ENCODE peak calls at places on chromosomes 4 and X, in ten cellular contexts. One of them, this sample, is unnamed.

GRCh38 chr4:102493794-102494193 is 7.4 kb upstream of the NFKB1 start:
- DNase-seq in sciatic nerve: no peak
- DNase-seq in HT-29: no peak
- DNase-seq in B cell: no peak
- DNase-seq in HuH-7.5: no peak
- DNase-seq in CD8-positive, alpha-beta memory T cell: no peak
- DNase-seq in tibial artery: no peak
- DNase-seq in activated CD4-positive, alpha-beta T cell treated with anti-CD3 and anti-CD28 coated beads for 4 hours: no peak
- DNase-seq in dorsolateral prefrontal cortex: no peak
- DNase-seq in EH: no peak
- DNase-seq in this sample: no peak

GRCh38 chr4:165439981-165440380 is 61.2 kb downstream of the CPE start:
- DNase-seq in HT-29: no peak
- DNase-seq in CD8-positive, alpha-beta memory T cell: no peak
- DNase-seq in EH: no peak
- DNase-seq in B cell: no peak
- DNase-seq in sciatic nerve: no peak
- DNase-seq in dorsolateral prefrontal cortex: no peak
- DNase-seq in HuH-7.5: no peak
- DNase-seq in tibial artery: no peak
- DNase-seq in activated CD4-positive, alpha-beta T cell treated with anti-CD3 and anti-CD28 coated beads for 4 hours: no peak
- DNase-seq in this sample: no peak

GRCh38 chrX:15158736-15159406 is 111.0 kb downstream of the ASB9 start:
- DNase-seq in HuH-7.5: no peak
- DNase-seq in EH: no peak
- DNase-seq in B cell: no peak
- DNase-seq in activated CD4-positive, alpha-beta T cell treated with anti-CD3 and anti-CD28 coated beads for 4 hours: peak
- DNase-seq in dorsolateral prefrontal cortex: no peak
- DNase-seq in HT-29: no peak
- DNase-seq in tibial artery: no peak
- DNase-seq in CD8-positive, alpha-beta memory T cell: no peak
- DNase-seq in sciatic nerve: no peak
- DNase-seq in this sample: no peak

GRCh38 chr4:77560170-77560569 is 45.5 kb upstream of the CXCL13 start:
- DNase-seq in EH: no peak
- DNase-seq in B cell: no peak
- DNase-seq in dorsolateral prefrontal cortex: no peak
- DNase-seq in sciatic nerve: no peak
- DNase-seq in activated CD4-positive, alpha-beta T cell treated with anti-CD3 and anti-CD28 coated beads for 4 hours: no peak
- DNase-seq in tibial artery: no peak
- DNase-seq in CD8-positive, alpha-beta memory T cell: no peak
- DNase-seq in HT-29: no peak
- DNase-seq in HuH-7.5: no peak
- DNase-seq in this sample: no peak

GRCh38 chr4:56261027-56261426 is 126.3 kb downstream of the AASDH start:
- DNase-seq in activated CD4-positive, alpha-beta T cell treated with anti-CD3 and anti-CD28 coated beads for 4 hours: peak
- DNase-seq in B cell: no peak
- DNase-seq in HuH-7.5: no peak
- DNase-seq in tibial artery: no peak
- DNase-seq in sciatic nerve: no peak
- DNase-seq in CD8-positive, alpha-beta memory T cell: no peak
- DNase-seq in HT-29: no peak
- DNase-seq in EH: no peak
- DNase-seq in dorsolateral prefrontal cortex: no peak
- DNase-seq in this sample: no peak

GRCh38 chrX:9467751-9468150 is 2.9 kb downstream of the TBL1X start:
- DNase-seq in B cell: no peak
- DNase-seq in HuH-7.5: no peak
- DNase-seq in HT-29: no peak
- DNase-seq in CD8-positive, alpha-beta memory T cell: no peak
- DNase-seq in dorsolateral prefrontal cortex: no peak
- DNase-seq in EH: no peak
- DNase-seq in tibial artery: no peak
- DNase-seq in activated CD4-positive, alpha-beta T cell treated with anti-CD3 and anti-CD28 coated beads for 4 hours: no peak
- DNase-seq in sciatic nerve: no peak
- DNase-seq in this sample: no peak

GRCh38 chr4:5712931-5713330 is 1.9 kb downstream of the EVC start:
- DNase-seq in HT-29: no peak
- DNase-seq in tibial artery: no peak
- DNase-seq in EH: no peak
- DNase-seq in B cell: no peak
- DNase-seq in sciatic nerve: no peak
- DNase-seq in HuH-7.5: no peak
- DNase-seq in CD8-positive, alpha-beta memory T cell: no peak
- DNase-seq in dorsolateral prefrontal cortex: no peak
- DNase-seq in activated CD4-positive, alpha-beta T cell treated with anti-CD3 and anti-CD28 coated beads for 4 hours: no peak
- DNase-seq in this sample: no peak

GRCh38 chr4:57270350-57270749 is 160.2 kb upstream of the IGFBP7 start:
- DNase-seq in tibial artery: no peak
- DNase-seq in activated CD4-positive, alpha-beta T cell treated with anti-CD3 and anti-CD28 coated beads for 4 hours: no peak
- DNase-seq in B cell: no peak
- DNase-seq in dorsolateral prefrontal cortex: no peak
- DNase-seq in sciatic nerve: no peak
- DNase-seq in EH: no peak
- DNase-seq in HuH-7.5: no peak
- DNase-seq in CD8-positive, alpha-beta memory T cell: no peak
- DNase-seq in HT-29: no peak
- DNase-seq in this sample: no peak

GRCh38 chrX:11341274-11342256 is 48.4 kb downstream of the AMELX start:
- DNase-seq in tibial artery: peak
- DNase-seq in HT-29: peak
- DNase-seq in dorsolateral prefrontal cortex: no peak
- DNase-seq in HuH-7.5: no peak
- DNase-seq in EH: peak
- DNase-seq in CD8-positive, alpha-beta memory T cell: no peak
- DNase-seq in activated CD4-positive, alpha-beta T cell treated with anti-CD3 and anti-CD28 coated beads for 4 hours: peak
- DNase-seq in sciatic nerve: peak
- DNase-seq in B cell: peak
- DNase-seq in this sample: no peak

GRCh38 chr4:182854466-182854865 is 62.7 kb downstream of the DCTD start:
- DNase-seq in tibial artery: no peak
- DNase-seq in activated CD4-positive, alpha-beta T cell treated with anti-CD3 and anti-CD28 coated beads for 4 hours: no peak
- DNase-seq in HuH-7.5: no peak
- DNase-seq in sciatic nerve: no peak
- DNase-seq in HT-29: no peak
- DNase-seq in EH: no peak
- DNase-seq in dorsolateral prefrontal cortex: no peak
- DNase-seq in CD8-positive, alpha-beta memory T cell: no peak
- DNase-seq in B cell: no peak
- DNase-seq in this sample: no peak

GRCh38 chr4:98661356-98662054 is 3.1 kb upstream of the TSPAN5 start:
- DNase-seq in CD8-positive, alpha-beta memory T cell: no peak
- DNase-seq in B cell: no peak
- DNase-seq in sciatic nerve: no peak
- DNase-seq in dorsolateral prefrontal cortex: no peak
- DNase-seq in HT-29: peak
- DNase-seq in EH: no peak
- DNase-seq in tibial artery: no peak
- DNase-seq in HuH-7.5: no peak
- DNase-seq in activated CD4-positive, alpha-beta T cell treated with anti-CD3 and anti-CD28 coated beads for 4 hours: no peak
- DNase-seq in this sample: no peak

GRCh38 chr4:61805979-61806378 is 605.9 kb downstream of the ADGRL3 start:
- DNase-seq in dorsolateral prefrontal cortex: no peak
- DNase-seq in tibial artery: no peak
- DNase-seq in sciatic nerve: no peak
- DNase-seq in EH: no peak
- DNase-seq in B cell: no peak
- DNase-seq in HuH-7.5: no peak
- DNase-seq in HT-29: no peak
- DNase-seq in activated CD4-positive, alpha-beta T cell treated with anti-CD3 and anti-CD28 coated beads for 4 hours: no peak
- DNase-seq in CD8-positive, alpha-beta memory T cell: no peak
- DNase-seq in this sample: no peak

GRCh38 chr4:2141022-2141761 is 82.1 kb downstream of the NAT8L start:
- DNase-seq in CD8-positive, alpha-beta memory T cell: no peak
- DNase-seq in B cell: no peak
- DNase-seq in tibial artery: no peak
- DNase-seq in dorsolateral prefrontal cortex: no peak
- DNase-seq in sciatic nerve: no peak
- DNase-seq in HuH-7.5: no peak
- DNase-seq in EH: no peak
- DNase-seq in activated CD4-positive, alpha-beta T cell treated with anti-CD3 and anti-CD28 coated beads for 4 hours: no peak
- DNase-seq in HT-29: no peak
- DNase-seq in this sample: no peak

GRCh38 chrX:7941390-7942042 is 14.3 kb upstream of the PNPLA4 start:
- DNase-seq in tibial artery: no peak
- DNase-seq in CD8-positive, alpha-beta memory T cell: no peak
- DNase-seq in sciatic nerve: no peak
- DNase-seq in activated CD4-positive, alpha-beta T cell treated with anti-CD3 and anti-CD28 coated beads for 4 hours: no peak
- DNase-seq in B cell: peak
- DNase-seq in dorsolateral prefrontal cortex: no peak
- DNase-seq in HuH-7.5: no peak
- DNase-seq in EH: peak
- DNase-seq in HT-29: peak
- DNase-seq in this sample: no peak

GRCh38 chrX:37599735-37600134 is 28.3 kb downstream of the LANCL3 start:
- DNase-seq in tibial artery: no peak
- DNase-seq in B cell: no peak
- DNase-seq in activated CD4-positive, alpha-beta T cell treated with anti-CD3 and anti-CD28 coated beads for 4 hours: no peak
- DNase-seq in sciatic nerve: no peak
- DNase-seq in dorsolateral prefrontal cortex: no peak
- DNase-seq in HuH-7.5: no peak
- DNase-seq in EH: no peak
- DNase-seq in CD8-positive, alpha-beta memory T cell: no peak
- DNase-seq in HT-29: peak
- DNase-seq in this sample: no peak

GRCh38 chr4:40684404-40684803 is 54.7 kb upstream of the RBM47 start:
- DNase-seq in HT-29: no peak
- DNase-seq in B cell: no peak
- DNase-seq in HuH-7.5: no peak
- DNase-seq in CD8-positive, alpha-beta memory T cell: no peak
- DNase-seq in sciatic nerve: no peak
- DNase-seq in EH: no peak
- DNase-seq in tibial artery: no peak
- DNase-seq in dorsolateral prefrontal cortex: no peak
- DNase-seq in activated CD4-positive, alpha-beta T cell treated with anti-CD3 and anti-CD28 coated beads for 4 hours: no peak
- DNase-seq in this sample: no peak

GRCh38 chr4:8162625-8163024 is 4.0 kb upstream of the ABLIM2 start:
- DNase-seq in sciatic nerve: no peak
- DNase-seq in CD8-positive, alpha-beta memory T cell: no peak
- DNase-seq in B cell: peak
- DNase-seq in HuH-7.5: no peak
- DNase-seq in tibial artery: no peak
- DNase-seq in dorsolateral prefrontal cortex: no peak
- DNase-seq in activated CD4-positive, alpha-beta T cell treated with anti-CD3 and anti-CD28 coated beads for 4 hours: no peak
- DNase-seq in EH: no peak
- DNase-seq in HT-29: no peak
- DNase-seq in this sample: no peak

GRCh38 chrX:68286980-68287379 is 146.3 kb downstream of the OPHN1 start:
- DNase-seq in CD8-positive, alpha-beta memory T cell: no peak
- DNase-seq in HT-29: no peak
- DNase-seq in EH: no peak
- DNase-seq in activated CD4-positive, alpha-beta T cell treated with anti-CD3 and anti-CD28 coated beads for 4 hours: no peak
- DNase-seq in B cell: no peak
- DNase-seq in tibial artery: no peak
- DNase-seq in HuH-7.5: no peak
- DNase-seq in dorsolateral prefrontal cortex: no peak
- DNase-seq in sciatic nerve: no peak
- DNase-seq in this sample: no peak

GRCh38 chr4:124060261-124060918 is 652.1 kb downstream of the ANKRD50 start:
- DNase-seq in sciatic nerve: no peak
- DNase-seq in B cell: no peak
- DNase-seq in EH: peak
- DNase-seq in HT-29: peak
- DNase-seq in tibial artery: peak
- DNase-seq in dorsolateral prefrontal cortex: no peak
- DNase-seq in activated CD4-positive, alpha-beta T cell treated with anti-CD3 and anti-CD28 coated beads for 4 hours: no peak
- DNase-seq in CD8-positive, alpha-beta memory T cell: no peak
- DNase-seq in HuH-7.5: no peak
- DNase-seq in this sample: no peak

GRCh38 chrX:15221321-15221720 is 48.6 kb downstream of the ASB9 start:
- DNase-seq in EH: peak
- DNase-seq in activated CD4-positive, alpha-beta T cell treated with anti-CD3 and anti-CD28 coated beads for 4 hours: no peak
- DNase-seq in dorsolateral prefrontal cortex: no peak
- DNase-seq in tibial artery: no peak
- DNase-seq in HuH-7.5: no peak
- DNase-seq in HT-29: no peak
- DNase-seq in CD8-positive, alpha-beta memory T cell: no peak
- DNase-seq in B cell: no peak
- DNase-seq in sciatic nerve: no peak
- DNase-seq in this sample: no peak

GRCh38 chrX:129961180-129962083 is 21.0 kb upstream of the BCORL1 start:
- DNase-seq in activated CD4-positive, alpha-beta T cell treated with anti-CD3 and anti-CD28 coated beads for 4 hours: peak
- DNase-seq in dorsolateral prefrontal cortex: no peak
- DNase-seq in B cell: peak
- DNase-seq in sciatic nerve: peak
- DNase-seq in EH: peak
- DNase-seq in HuH-7.5: peak
- DNase-seq in HT-29: peak
- DNase-seq in CD8-positive, alpha-beta memory T cell: peak
- DNase-seq in tibial artery: no peak
- DNase-seq in this sample: no peak

GRCh38 chr4:70600305-70600704 is 8.2 kb downstream of the AMBN start:
- DNase-seq in CD8-positive, alpha-beta memory T cell: no peak
- DNase-seq in sciatic nerve: no peak
- DNase-seq in B cell: no peak
- DNase-seq in HuH-7.5: no peak
- DNase-seq in dorsolateral prefrontal cortex: no peak
- DNase-seq in tibial artery: no peak
- DNase-seq in EH: no peak
- DNase-seq in activated CD4-positive, alpha-beta T cell treated with anti-CD3 and anti-CD28 coated beads for 4 hours: no peak
- DNase-seq in HT-29: no peak
- DNase-seq in this sample: no peak

GRCh38 chrX:120125444-120125843 is 9.7 kb upstream of the RHOXF1 start:
- DNase-seq in HuH-7.5: no peak
- DNase-seq in tibial artery: no peak
- DNase-seq in sciatic nerve: no peak
- DNase-seq in EH: peak
- DNase-seq in HT-29: no peak
- DNase-seq in activated CD4-positive, alpha-beta T cell treated with anti-CD3 and anti-CD28 coated beads for 4 hours: no peak
- DNase-seq in CD8-positive, alpha-beta memory T cell: no peak
- DNase-seq in dorsolateral prefrontal cortex: no peak
- DNase-seq in B cell: no peak
- DNase-seq in this sample: no peak

GRCh38 chr4:76028242-76028859 is 5.1 kb upstream of the CXCL10 start:
- DNase-seq in HT-29: peak
- DNase-seq in EH: no peak
- DNase-seq in activated CD4-positive, alpha-beta T cell treated with anti-CD3 and anti-CD28 coated beads for 4 hours: peak
- DNase-seq in sciatic nerve: no peak
- DNase-seq in tibial artery: no peak
- DNase-seq in dorsolateral prefrontal cortex: no peak
- DNase-seq in B cell: peak
- DNase-seq in CD8-positive, alpha-beta memory T cell: no peak
- DNase-seq in HuH-7.5: no peak
- DNase-seq in this sample: no peak

GRCh38 chr4:19486400-19486799 is 765.3 kb upstream of the SLIT2 start:
- DNase-seq in tibial artery: no peak
- DNase-seq in dorsolateral prefrontal cortex: no peak
- DNase-seq in CD8-positive, alpha-beta memory T cell: no peak
- DNase-seq in sciatic nerve: no peak
- DNase-seq in activated CD4-positive, alpha-beta T cell treated with anti-CD3 and anti-CD28 coated beads for 4 hours: no peak
- DNase-seq in HuH-7.5: no peak
- DNase-seq in EH: no peak
- DNase-seq in B cell: no peak
- DNase-seq in HT-29: peak
- DNase-seq in this sample: no peak

GRCh38 chr4:52588097-52588496 is 71.0 kb downstream of the USP46 start:
- DNase-seq in CD8-positive, alpha-beta memory T cell: no peak
- DNase-seq in HT-29: peak
- DNase-seq in sciatic nerve: no peak
- DNase-seq in activated CD4-positive, alpha-beta T cell treated with anti-CD3 and anti-CD28 coated beads for 4 hours: no peak
- DNase-seq in HuH-7.5: peak
- DNase-seq in EH: peak
- DNase-seq in dorsolateral prefrontal cortex: peak
- DNase-seq in B cell: peak
- DNase-seq in tibial artery: no peak
- DNase-seq in this sample: no peak

GRCh38 chrX:109155161-109155560 is 326.7 kb downstream of the GUCY2F start:
- DNase-seq in HuH-7.5: no peak
- DNase-seq in EH: no peak
- DNase-seq in tibial artery: no peak
- DNase-seq in sciatic nerve: no peak
- DNase-seq in CD8-positive, alpha-beta memory T cell: no peak
- DNase-seq in activated CD4-positive, alpha-beta T cell treated with anti-CD3 and anti-CD28 coated beads for 4 hours: no peak
- DNase-seq in B cell: no peak
- DNase-seq in HT-29: no peak
- DNase-seq in dorsolateral prefrontal cortex: no peak
- DNase-seq in this sample: no peak

GRCh38 chr4:52865305-52865704 is 3.2 kb downstream of the RASL11B start:
- DNase-seq in tibial artery: no peak
- DNase-seq in HT-29: no peak
- DNase-seq in HuH-7.5: no peak
- DNase-seq in activated CD4-positive, alpha-beta T cell treated with anti-CD3 and anti-CD28 coated beads for 4 hours: no peak
- DNase-seq in dorsolateral prefrontal cortex: no peak
- DNase-seq in B cell: no peak
- DNase-seq in EH: no peak
- DNase-seq in CD8-positive, alpha-beta memory T cell: no peak
- DNase-seq in sciatic nerve: no peak
- DNase-seq in this sample: no peak